ENCODE peak calls at places on chromosomes 16 and 17, in seven cellular contexts. One of them, this sample, is unnamed.

GRCh38 chr16:15644306-15644961 is 1.5 kb upstream of the MARF1 start:
- DNase-seq in AG09319: no peak
- DNase-seq in pancreas: no peak
- DNase-seq in right atrium auricular region: no peak
- DNase-seq in endothelial cell of umbilical vein: no peak
- DNase-seq in ascending aorta: no peak
- DNase-seq in bronchial epithelial cell: peak
- DNase-seq in this sample: peak

GRCh38 chr17:13558588-13558987 is 43.1 kb downstream of the HS3ST3A1 start:
- DNase-seq in pancreas: no peak
- DNase-seq in bronchial epithelial cell: no peak
- DNase-seq in AG09319: no peak
- DNase-seq in right atrium auricular region: no peak
- DNase-seq in ascending aorta: no peak
- DNase-seq in endothelial cell of umbilical vein: no peak
- DNase-seq in this sample: no peak

GRCh38 chr17:63369233-63369632 is 76.9 kb downstream of the CYB561 start:
- DNase-seq in pancreas: no peak
- DNase-seq in right atrium auricular region: no peak
- DNase-seq in bronchial epithelial cell: no peak
- DNase-seq in endothelial cell of umbilical vein: no peak
- DNase-seq in AG09319: no peak
- DNase-seq in ascending aorta: no peak
- DNase-seq in this sample: peak

GRCh38 chr16:55701442-55702319 is 45.9 kb downstream of the SLC6A2 start:
- DNase-seq in ascending aorta: no peak
- DNase-seq in endothelial cell of umbilical vein: peak
- DNase-seq in bronchial epithelial cell: peak
- DNase-seq in AG09319: no peak
- DNase-seq in right atrium auricular region: peak
- DNase-seq in pancreas: peak
- DNase-seq in this sample: peak

GRCh38 chr17:79925242-79925957 is 86.2 kb upstream of the CBX4 start:
- DNase-seq in pancreas: peak
- DNase-seq in AG09319: peak
- DNase-seq in right atrium auricular region: no peak
- DNase-seq in endothelial cell of umbilical vein: no peak
- DNase-seq in ascending aorta: no peak
- DNase-seq in bronchial epithelial cell: no peak
- DNase-seq in this sample: no peak

GRCh38 chr17:78306913-78307312 is 53.0 kb downstream of the SOCS3 start:
- DNase-seq in ascending aorta: no peak
- DNase-seq in AG09319: no peak
- DNase-seq in bronchial epithelial cell: no peak
- DNase-seq in right atrium auricular region: no peak
- DNase-seq in pancreas: no peak
- DNase-seq in endothelial cell of umbilical vein: no peak
- DNase-seq in this sample: no peak

GRCh38 chr16:19874816-19875546 is 9.7 kb downstream of the GPRC5B start:
- DNase-seq in endothelial cell of umbilical vein: no peak
- DNase-seq in bronchial epithelial cell: no peak
- DNase-seq in ascending aorta: no peak
- DNase-seq in right atrium auricular region: no peak
- DNase-seq in AG09319: no peak
- DNase-seq in pancreas: no peak
- DNase-seq in this sample: no peak

GRCh38 chr17:3046753-3047152 is 16.7 kb downstream of the OR1D5 start:
- DNase-seq in pancreas: no peak
- DNase-seq in ascending aorta: no peak
- DNase-seq in AG09319: no peak
- DNase-seq in right atrium auricular region: no peak
- DNase-seq in endothelial cell of umbilical vein: no peak
- DNase-seq in bronchial epithelial cell: no peak
- DNase-seq in this sample: no peak

GRCh38 chr17:35489944-35490343 is 41.4 kb upstream of the SLFN13 start:
- DNase-seq in AG09319: no peak
- DNase-seq in bronchial epithelial cell: no peak
- DNase-seq in ascending aorta: no peak
- DNase-seq in right atrium auricular region: no peak
- DNase-seq in endothelial cell of umbilical vein: no peak
- DNase-seq in pancreas: no peak
- DNase-seq in this sample: no peak

GRCh38 chr17:64063088-64063487 is 42.7 kb upstream of the ICAM2 start:
- DNase-seq in endothelial cell of umbilical vein: no peak
- DNase-seq in bronchial epithelial cell: no peak
- DNase-seq in pancreas: no peak
- DNase-seq in AG09319: no peak
- DNase-seq in ascending aorta: no peak
- DNase-seq in right atrium auricular region: no peak
- DNase-seq in this sample: no peak

GRCh38 chr16:85631802-85632393 is 18.8 kb downstream of the GSE1 start:
- DNase-seq in bronchial epithelial cell: no peak
- DNase-seq in AG09319: no peak
- DNase-seq in right atrium auricular region: no peak
- DNase-seq in endothelial cell of umbilical vein: no peak
- DNase-seq in pancreas: no peak
- DNase-seq in ascending aorta: no peak
- DNase-seq in this sample: no peak
- TF ChIP-seq CTCF in bronchial epithelial cell: peak
- TF ChIP-seq CTCF in AG09319: no peak
- TF ChIP-seq CTCF in right atrium auricular region: no peak
- TF ChIP-seq CTCF in endothelial cell of umbilical vein: no peak
- TF ChIP-seq CTCF in pancreas: no peak
- TF ChIP-seq CTCF in ascending aorta: no peak
- TF ChIP-seq CTCF in this sample: peak

GRCh38 chr17:27038676-27039075 is 255.2 kb upstream of the WSB1 start:
- DNase-seq in ascending aorta: no peak
- DNase-seq in endothelial cell of umbilical vein: no peak
- DNase-seq in right atrium auricular region: no peak
- DNase-seq in pancreas: no peak
- DNase-seq in AG09319: no peak
- DNase-seq in bronchial epithelial cell: no peak
- DNase-seq in this sample: no peak
- TF ChIP-seq CTCF in ascending aorta: no peak
- TF ChIP-seq CTCF in endothelial cell of umbilical vein: no peak
- TF ChIP-seq CTCF in right atrium auricular region: no peak
- TF ChIP-seq CTCF in pancreas: no peak
- TF ChIP-seq CTCF in AG09319: no peak
- TF ChIP-seq CTCF in bronchial epithelial cell: no peak
- TF ChIP-seq CTCF in this sample: no peak

GRCh38 chr17:72421128-72422092 is 300.6 kb downstream of the SOX9 start:
- DNase-seq in right atrium auricular region: peak
- DNase-seq in pancreas: peak
- DNase-seq in bronchial epithelial cell: peak
- DNase-seq in AG09319: peak
- DNase-seq in ascending aorta: no peak
- DNase-seq in endothelial cell of umbilical vein: peak
- DNase-seq in this sample: peak

GRCh38 chr17:72420775-72421127 is 299.9 kb downstream of the SOX9 start:
- DNase-seq in ascending aorta: no peak
- DNase-seq in pancreas: peak
- DNase-seq in right atrium auricular region: no peak
- DNase-seq in bronchial epithelial cell: no peak
- DNase-seq in AG09319: no peak
- DNase-seq in endothelial cell of umbilical vein: no peak
- DNase-seq in this sample: no peak

GRCh38 chr17:72422204-72422504 is 301.3 kb downstream of the SOX9 start:
- DNase-seq in right atrium auricular region: no peak
- DNase-seq in AG09319: no peak
- DNase-seq in pancreas: no peak
- DNase-seq in ascending aorta: no peak
- DNase-seq in bronchial epithelial cell: peak
- DNase-seq in endothelial cell of umbilical vein: no peak
- DNase-seq in this sample: no peak

GRCh38 chr17:72417627-72418026 is 296.8 kb downstream of the SOX9 start:
- DNase-seq in right atrium auricular region: no peak
- DNase-seq in pancreas: no peak
- DNase-seq in bronchial epithelial cell: no peak
- DNase-seq in ascending aorta: no peak
- DNase-seq in AG09319: no peak
- DNase-seq in endothelial cell of umbilical vein: no peak
- DNase-seq in this sample: no peak

DNA sequence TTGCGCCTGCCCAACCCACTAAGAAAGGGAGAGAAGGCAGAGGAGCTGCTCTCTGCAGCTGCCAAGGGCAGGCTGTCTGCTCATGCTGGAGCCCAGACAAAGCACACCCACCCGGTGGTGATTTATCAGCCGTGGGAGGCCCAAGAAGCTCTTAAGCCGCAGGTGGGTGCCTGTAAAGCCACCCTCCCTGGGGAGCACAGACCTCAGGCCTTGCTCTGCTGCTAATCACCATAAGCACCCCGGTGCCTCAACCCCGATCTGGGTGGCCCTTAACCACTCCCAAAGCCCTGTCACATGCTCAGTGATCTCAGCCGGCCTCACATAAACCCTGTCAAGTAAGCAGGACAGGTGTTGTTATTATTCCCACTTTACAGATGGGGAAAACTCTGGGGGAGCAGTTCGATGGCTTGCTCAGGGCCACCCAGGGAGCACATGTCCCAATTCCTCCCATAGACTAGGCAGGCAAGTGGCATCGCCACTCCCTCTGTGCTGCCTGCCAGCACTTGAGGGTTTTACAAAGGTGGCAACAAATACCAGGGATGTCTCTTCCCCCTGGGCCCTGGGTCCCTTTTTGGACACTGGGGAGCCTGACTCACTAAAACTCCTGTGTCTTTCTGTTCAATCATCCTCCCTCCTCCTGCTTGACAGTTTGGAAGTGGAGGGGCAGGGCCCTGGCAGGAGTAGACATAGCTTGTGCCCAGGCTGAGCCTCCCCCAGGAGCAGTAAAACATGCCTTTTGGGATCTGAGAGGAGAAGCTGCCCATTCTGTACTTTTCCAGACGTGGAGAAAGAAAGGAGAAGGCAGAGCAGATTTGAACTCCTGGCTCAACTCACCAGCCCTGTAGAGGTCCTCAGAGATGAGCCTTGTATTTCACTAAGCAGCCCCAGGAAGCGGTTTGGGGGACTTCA is 299.3 kb downstream of the SOX9 start:
- DNase-seq in AG09319: no peak
- DNase-seq in ascending aorta: no peak
- DNase-seq in endothelial cell of umbilical vein: no peak
- DNase-seq in right atrium auricular region: no peak
- DNase-seq in bronchial epithelial cell: no peak
- DNase-seq in pancreas: no peak
- DNase-seq in this sample: no peak
- TF ChIP-seq CTCF in AG09319: no peak
- TF ChIP-seq CTCF in ascending aorta: no peak
- TF ChIP-seq CTCF in endothelial cell of umbilical vein: no peak
- TF ChIP-seq CTCF in right atrium auricular region: no peak
- TF ChIP-seq CTCF in bronchial epithelial cell: no peak
- TF ChIP-seq CTCF in pancreas: no peak
- TF ChIP-seq CTCF in this sample: no peak

GRCh38 chr16:49608801-49609200 is 235.2 kb downstream of the C16orf78 start:
- DNase-seq in bronchial epithelial cell: no peak
- DNase-seq in right atrium auricular region: peak
- DNase-seq in pancreas: no peak
- DNase-seq in ascending aorta: no peak
- DNase-seq in endothelial cell of umbilical vein: peak
- DNase-seq in AG09319: no peak
- DNase-seq in this sample: no peak
- TF ChIP-seq CTCF in bronchial epithelial cell: no peak
- TF ChIP-seq CTCF in right atrium auricular region: no peak
- TF ChIP-seq CTCF in pancreas: no peak
- TF ChIP-seq CTCF in ascending aorta: peak
- TF ChIP-seq CTCF in endothelial cell of umbilical vein: peak
- TF ChIP-seq CTCF in AG09319: peak
- TF ChIP-seq CTCF in this sample: no peak

DNA sequence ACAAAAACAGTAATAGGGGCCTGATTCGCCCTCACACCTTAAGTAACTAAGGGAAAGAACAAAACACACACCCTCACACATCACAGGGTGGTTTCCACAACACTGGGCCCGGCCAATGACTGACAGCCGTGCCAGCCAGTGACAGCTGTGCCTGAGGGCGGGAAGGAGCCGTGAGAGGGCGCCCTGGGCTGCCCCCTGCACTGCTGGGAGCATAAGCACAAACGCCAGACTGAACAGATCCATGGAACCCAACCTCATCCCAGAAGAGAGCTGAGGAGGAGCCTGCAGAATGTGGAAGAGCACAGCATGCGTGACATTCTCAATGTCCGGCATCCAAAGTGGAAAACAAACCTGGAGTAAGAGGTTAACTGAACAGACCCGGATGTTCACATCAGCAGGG is 16.0 kb downstream of the CSNK1D start:
- DNase-seq in ascending aorta: no peak
- DNase-seq in pancreas: no peak
- DNase-seq in AG09319: no peak
- DNase-seq in bronchial epithelial cell: peak
- DNase-seq in right atrium auricular region: no peak
- DNase-seq in endothelial cell of umbilical vein: peak
- DNase-seq in this sample: peak
- TF ChIP-seq CTCF in ascending aorta: no peak
- TF ChIP-seq CTCF in pancreas: no peak
- TF ChIP-seq CTCF in AG09319: no peak
- TF ChIP-seq CTCF in bronchial epithelial cell: no peak
- TF ChIP-seq CTCF in right atrium auricular region: no peak
- TF ChIP-seq CTCF in endothelial cell of umbilical vein: no peak
- TF ChIP-seq CTCF in this sample: no peak

This sample was measured in epithelial cell of esophagus.